ENCODE peak calls at places on chromosomes 7 and 10, in six cellular contexts. D is GM23338, I is A549, G is AG10803, M is heart right ventricle, P is GM06990. X is an unnamed sample.

GRCh38 chr10:61987951-61988379 is 86.5 kb downstream of the ARID5B start:
- DNase-seq in D (no peak), I (no peak), G (no peak), M (no peak), P (peak), X (no peak)

GRCh38 chr7:82247814-82248433 is 195.7 kb downstream of the CACNA2D1 start:
- DNase-seq in D (peak), I (peak), G (peak), M (no peak), P (no peak), X (no peak)

GRCh38 chr7:120521761-120522737 is 249.1 kb downstream of the KCND2 start:
- DNase-seq in D (peak), I (no peak), G (no peak), M (no peak), P (no peak), X (no peak)

GRCh38 chr7:36637417-36637816 is 86.9 kb downstream of the AOAH start:
- DNase-seq in D (no peak), I (no peak), G (no peak), M (no peak), P (no peak), X (no peak)

GRCh38 chr10:129545257-129545656 is 78.2 kb downstream of the MGMT start:
- DNase-seq in D (no peak), I (peak), G (peak), M (no peak), P (no peak), X (no peak)

GRCh38 chr7:142616842-142617241 is 132.4 kb upstream of the PRSS1 start:
- DNase-seq in D (no peak), I (no peak), G (no peak), M (no peak), P (no peak), X (no peak)

GRCh38 chr10:3861785-3862184 is 76.8 kb upstream of the KLF6 start:
- DNase-seq in D (no peak), I (no peak), G (no peak), M (no peak), P (no peak), X (no peak)

GRCh38 chr10:103693070-103693811 is 162.1 kb downstream of the SH3PXD2A start:
- DNase-seq in D (peak), I (no peak), G (no peak), M (no peak), P (peak), X (no peak)

GRCh38 chr10:95279042-95279820 is 11.6 kb downstream of the PDLIM1 start:
- DNase-seq in D (no peak), I (peak), G (peak), M (no peak), P (no peak), X (no peak)

GRCh38 chr10:99630439-99630838 is 10.2 kb upstream of the SLC25A28 start:
- DNase-seq in D (no peak), I (peak), G (peak), M (no peak), P (no peak), X (no peak)

GRCh38 chr10:5620223-5620721 is 46.1 kb downstream of the ASB13 start:
- DNase-seq in D (no peak), I (no peak), G (no peak), M (no peak), P (no peak), X (no peak)

GRCh38 chr10:67788028-67788886 is 49.7 kb downstream of the DNAJC12 start:
- DNase-seq in D (peak), I (peak), G (no peak), M (peak), P (peak), X (peak)

GRCh38 chr10:103584216-103585010 is 90.9 kb downstream of the NEURL1 start:
- DNase-seq in D (peak), I (no peak), G (peak), M (peak), P (peak), X (no peak)

GRCh38 chr10:109187677-109188076 is 735.6 kb downstream of the XPNPEP1 start:
- DNase-seq in D (no peak), I (no peak), G (no peak), M (no peak), P (no peak), X (no peak)

GRCh38 chr7:3399858-3400257 is 98.8 kb downstream of the SDK1 start:
- DNase-seq in D (peak), I (peak), G (no peak), M (no peak), P (no peak), X (no peak)

GRCh38 chr10:108465871-108466641 is 1301.5 kb upstream of the SORCS1 start:
- DNase-seq in D (peak), I (no peak), G (peak), M (peak), P (no peak), X (peak)

GRCh38 chr7:128679920-128680319 is 7.8 kb downstream of the GARIN1A start:
- DNase-seq in D (no peak), I (no peak), G (no peak), M (no peak), P (no peak), X (no peak)

DNA sequence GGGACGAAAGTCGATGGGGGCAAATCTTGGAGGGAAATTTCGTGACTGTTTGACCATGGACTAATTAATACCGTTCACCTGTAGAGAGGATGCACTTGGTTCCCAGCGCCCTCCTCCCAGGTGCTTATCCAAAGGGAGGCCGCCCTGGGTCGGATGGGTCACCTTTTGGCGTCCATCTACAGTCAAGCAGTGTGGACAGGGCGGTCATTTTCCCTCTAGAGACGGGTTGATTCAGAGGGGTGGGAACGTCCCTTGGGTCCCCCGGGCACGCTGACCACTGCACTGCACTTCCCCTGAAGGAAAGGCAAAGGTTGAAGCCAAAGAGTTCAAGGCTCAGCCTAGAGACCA is 2.0 kb downstream of the PRR15 start:
- DNase-seq in D (no peak), I (no peak), G (no peak), M (no peak), P (no peak), X (no peak)
- TF ChIP-seq CTCF in D (no peak), I (no peak), G (no peak), M (no peak), P (no peak), X (no peak)

DNA sequence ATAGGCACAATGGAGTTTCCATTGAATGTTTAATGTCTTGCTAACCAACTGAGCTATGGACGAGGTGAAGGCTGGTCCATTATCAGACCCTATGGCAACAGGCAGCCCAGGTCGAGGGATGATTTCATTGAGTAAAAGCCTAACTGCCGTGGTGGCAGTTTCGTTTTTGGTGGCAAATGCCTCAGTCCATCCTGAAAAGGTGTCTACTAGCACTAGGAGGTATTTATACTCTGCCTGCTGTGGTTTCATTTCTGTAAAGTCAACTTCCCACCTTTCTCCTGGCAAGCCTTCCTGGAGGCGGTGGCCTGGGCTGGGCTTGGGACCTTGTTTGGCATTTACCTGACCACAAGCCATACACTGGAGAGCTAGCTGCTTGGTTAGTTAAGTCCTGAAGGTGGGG is 75.8 kb downstream of the PRR15 start:
- DNase-seq in D (no peak), I (no peak), G (no peak), M (no peak), P (no peak), X (no peak)
- TF ChIP-seq CTCF in D (no peak), I (no peak), G (no peak), M (no peak), P (no peak), X (no peak)

DNA sequence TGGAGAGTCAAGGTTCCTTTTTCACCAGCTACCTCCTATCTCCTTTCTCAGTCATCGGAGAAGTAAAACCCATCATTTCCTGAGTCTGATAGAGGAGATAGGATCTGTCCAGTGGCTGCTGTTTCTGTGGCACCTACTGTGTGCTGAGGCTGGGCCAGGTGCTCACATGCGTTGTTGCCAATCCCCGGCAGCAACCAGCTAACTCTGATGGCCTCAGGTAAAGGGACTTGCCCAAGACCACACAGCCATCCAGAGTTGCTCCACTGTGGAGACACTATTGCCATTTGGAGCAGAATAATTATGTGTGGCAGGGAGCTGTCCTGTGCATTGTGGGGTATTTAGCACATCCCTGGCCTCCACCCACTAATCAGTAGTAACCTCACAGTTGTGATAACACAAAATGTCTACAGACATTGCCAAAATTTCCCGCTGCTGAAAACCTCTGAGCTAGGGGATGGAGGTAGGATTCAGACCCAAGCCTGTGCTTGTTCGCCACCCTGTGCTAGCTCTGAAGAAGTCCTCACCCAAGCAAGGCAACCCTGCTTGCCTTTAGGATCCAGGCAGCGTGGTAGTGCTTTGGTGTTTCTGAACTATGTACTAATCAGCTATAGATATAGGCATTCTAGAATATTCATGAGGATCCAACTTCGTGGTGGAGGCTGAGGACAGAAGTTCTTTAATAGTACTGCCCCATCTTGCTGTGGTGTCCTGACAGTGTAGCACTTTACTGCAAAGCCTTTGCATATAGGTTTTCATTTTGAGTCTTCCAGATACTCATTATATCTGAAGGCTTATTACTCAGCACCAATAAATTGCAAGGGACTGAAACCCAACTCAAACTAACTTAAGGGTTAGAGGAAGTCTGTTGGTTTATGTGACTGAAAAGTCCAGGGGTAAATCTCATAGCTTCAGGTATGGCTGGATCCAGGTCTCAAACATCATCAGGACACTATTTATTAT is 164.6 kb downstream of the GRK5 start:
- DNase-seq in D (no peak), I (no peak), G (peak), M (no peak), P (peak), X (no peak)
- TF ChIP-seq CTCF in D (no peak), I (no peak), G (peak), M (no peak), P (no peak), X (no peak)

GRCh38 chr7:9100289-9100688 is 666.9 kb downstream of the NXPH1 start:
- DNase-seq in D (no peak), I (no peak), G (no peak), M (no peak), P (no peak), X (no peak)
- TF ChIP-seq CTCF in D (no peak), I (no peak), G (no peak), M (no peak), P (no peak), X (no peak)